ENCODE peak calls at places on chromosomes 13 and 19, in four cellular contexts. Y, H, F and S are unnamed samples.

GRCh38 chr13:100234006-100234405 is 145.1 kb downstream of the PCCA start:
- DNase-seq in Y (no peak), H (no peak), F (no peak), S (no peak)

GRCh38 chr19:8302357-8302691 is 5.8 kb downstream of the CD320 start:
- DNase-seq in F (no peak), Y (no peak), H (peak), S (no peak)

GRCh38 chr13:23463631-23464030 is 30.1 kb upstream of the SACS start:
- DNase-seq in F (no peak), Y (no peak), H (no peak), S (no peak)

GRCh38 chr13:80390338-80390737 is 49.4 kb upstream of the SPRY2 start:
- DNase-seq in Y (no peak), F (no peak), H (no peak), S (no peak)

GRCh38 chr13:65725001-65725400 is 1505.1 kb downstream of the PCDH9 start:
- DNase-seq in H (peak), Y (no peak), F (no peak), S (no peak)

GRCh38 chr19:51364200-51365106 is 1.7 kb downstream of the ETFB start:
- DNase-seq in F (no peak), Y (no peak), H (peak), S (no peak)

GRCh38 chr13:29569253-29570057 is 26.0 kb downstream of the SLC7A1 start:
- DNase-seq in Y (no peak), H (no peak), F (no peak), S (no peak)

GRCh38 chr13:34357435-34358232 is 539.7 kb downstream of the RFC3 start:
- DNase-seq in H (peak), F (peak), Y (peak), S (no peak)

GRCh38 chr19:57465680-57466381 is 8.9 kb upstream of the VN1R1 start:
- DNase-seq in Y (no peak), H (peak), F (peak), S (peak)

GRCh38 chr13:86692291-86692690 is 893.1 kb upstream of the SLITRK6 start:
- DNase-seq in Y (no peak), H (no peak), F (no peak), S (no peak)

GRCh38 chr19:5298502-5298901 is 42.1 kb downstream of the PTPRS start:
- DNase-seq in Y (no peak), F (no peak), H (no peak), S (no peak)

GRCh38 chr19:31535691-31536460 is 186.6 kb upstream of the TSHZ3 start:
- DNase-seq in H (no peak), Y (no peak), F (no peak), S (no peak)

GRCh38 chr19:40534148-40534547 is 42.5 kb upstream of the SHKBP1 start:
- DNase-seq in Y (no peak), H (no peak), F (no peak), S (no peak)

GRCh38 chr13:76594435-76594834 is 291.8 kb downstream of the KCTD12 start:
- DNase-seq in F (no peak), H (no peak), Y (no peak), S (no peak)

GRCh38 chr19:11261431-11261901 is 858 bp downstream of the DOCK6 start:
- DNase-seq in Y (no peak), F (no peak), H (no peak), S (no peak)

GRCh38 chr13:26061947-26062346 is 10.1 kb upstream of the SHISA2 start:
- DNase-seq in Y (peak), F (no peak), H (peak), S (no peak)

GRCh38 chr19:46511237-46511636 is 15.6 kb upstream of the PNMA8B start:
- DNase-seq in F (no peak), H (no peak), Y (no peak), S (no peak)

DNA sequence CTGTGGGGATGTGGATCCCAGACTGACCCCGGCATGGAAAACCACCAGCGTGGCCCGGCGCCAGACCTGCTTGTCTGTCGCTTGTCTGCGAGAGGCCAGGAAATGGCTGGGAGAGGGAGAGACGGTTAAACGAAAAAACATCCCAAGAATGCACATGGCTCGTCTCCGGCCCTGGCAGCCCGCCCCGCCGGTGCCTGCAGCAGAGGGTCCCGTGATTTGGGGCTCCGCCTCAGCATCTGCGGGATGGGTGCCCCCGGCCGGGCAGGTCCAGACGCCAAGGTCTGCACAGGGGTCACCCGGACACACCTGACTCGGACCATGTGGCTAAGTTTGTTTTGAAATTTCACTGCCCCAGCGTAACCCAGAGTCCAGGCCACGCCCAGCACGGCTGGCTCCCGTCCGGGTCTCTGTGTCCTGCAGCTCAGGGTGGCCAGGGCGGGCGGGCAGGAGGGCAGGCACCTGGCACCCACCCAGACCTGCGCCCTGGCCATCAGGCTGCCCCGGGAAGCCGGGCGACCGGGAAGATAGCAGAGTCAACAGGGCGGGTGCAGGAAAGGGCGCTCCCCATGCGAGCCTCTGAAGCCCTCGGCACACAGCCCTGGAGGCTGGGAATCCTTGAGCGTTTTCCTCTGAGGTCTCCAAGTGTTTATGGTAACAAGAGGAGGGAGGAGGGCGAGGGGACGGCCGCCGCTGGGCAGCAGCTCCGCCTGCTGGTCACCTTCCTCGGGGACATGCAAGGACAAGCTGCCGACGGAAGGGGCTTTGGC is 103.2 kb downstream of the GADD45B start:
- DNase-seq in H (peak), Y (peak), F (peak), S (peak)
- TF ChIP-seq CTCF in H (peak), Y (peak), F (peak), S (peak)

GRCh38 chr19:48064509-48064908 is 20.6 kb upstream of the CABP5 start:
- DNase-seq in Y (no peak), H (peak), F (no peak), S (no peak)

GRCh38 chr19:48069435-48069834 is 25.6 kb upstream of the CABP5 start:
- DNase-seq in Y (no peak), F (no peak), H (no peak), S (no peak)
- TF ChIP-seq CTCF in Y (no peak), F (no peak), H (peak), S (no peak)

GRCh38 chr13:113734099-113734825 is 24.8 kb upstream of the TMEM255B start:
- DNase-seq in H (no peak), Y (no peak), F (no peak), S (no peak)
- TF ChIP-seq CTCF in H (no peak), Y (no peak), F (no peak), S (no peak)

DNA sequence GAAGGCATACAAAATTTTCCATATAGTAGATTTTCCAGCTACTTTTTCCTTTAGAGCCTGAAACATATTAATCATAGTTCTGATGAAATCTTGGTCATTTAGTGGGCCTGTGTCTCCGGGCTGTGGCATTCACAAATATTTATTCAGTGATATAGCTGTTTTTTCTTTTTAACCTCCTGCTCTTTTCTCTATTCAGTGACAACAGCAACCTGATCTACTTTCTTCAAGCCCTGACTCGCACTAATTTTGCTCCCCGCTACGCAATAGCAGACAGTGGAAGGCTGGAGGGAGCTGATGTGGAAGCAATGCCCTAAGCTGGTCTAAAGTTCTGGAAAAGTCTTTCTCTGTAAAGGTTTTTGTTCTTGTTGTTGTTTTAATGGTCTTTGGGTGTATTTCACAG is 289.7 kb downstream of the SLITRK6 start:
- DNase-seq in Y (no peak), H (peak), F (no peak), S (no peak)
- TF ChIP-seq CTCF in Y (no peak), H (no peak), F (no peak), S (no peak)

GRCh38 chr19:18406749-18407148 is 9.3 kb upstream of the LRRC25 start:
- DNase-seq in F (no peak), Y (no peak), H (no peak), S (no peak)

GRCh38 chr19:18412610-18413239 is 6.5 kb upstream of the SSBP4 start:
- DNase-seq in F (no peak), H (no peak), Y (no peak), S (no peak)

GRCh38 chr19:18408053-18408476 is 10.6 kb upstream of the LRRC25 start:
- DNase-seq in F (peak), Y (no peak), H (no peak), S (peak)
- TF ChIP-seq CTCF in F (peak), Y (peak), H (peak), S (peak)

GRCh38 chr19:6551607-6552450 is 21.0 kb downstream of the TNFSF9 start:
- DNase-seq in Y (no peak), F (peak), H (no peak), S (peak)
- TF ChIP-seq CTCF in Y (no peak), F (peak), H (no peak), S (peak)

GRCh38 chr19:50008532-50008931 is 16.6 kb downstream of the VRK3 start:
- DNase-seq in Y (no peak), F (no peak), H (peak), S (no peak)
- TF ChIP-seq CTCF in Y (no peak), F (no peak), H (peak), S (peak)